ENCODE peak calls at places on chromosomes 3 and 15, in four cellular contexts. One of them, this sample, is unnamed.

GRCh38 chr3:133955892-133956291 is 60.2 kb upstream of the RAB6B start:
- DNase-seq in body of pancreas: no peak
- DNase-seq in tibial nerve: no peak
- DNase-seq in HT-29: no peak
- DNase-seq in this sample: no peak

GRCh38 chr15:90619939-90620338 is 90.2 kb downstream of the CRTC3 start:
- DNase-seq in tibial nerve: no peak
- DNase-seq in body of pancreas: no peak
- DNase-seq in HT-29: no peak
- DNase-seq in this sample: no peak

GRCh38 chr15:69658401-69658945 is 205.9 kb downstream of the RPLP1 start:
- DNase-seq in body of pancreas: no peak
- DNase-seq in tibial nerve: no peak
- DNase-seq in HT-29: no peak
- DNase-seq in this sample: no peak

GRCh38 chr3:169103941-169104340 is 559.6 kb downstream of the MECOM start:
- DNase-seq in body of pancreas: no peak
- DNase-seq in HT-29: no peak
- DNase-seq in tibial nerve: no peak
- DNase-seq in this sample: no peak

GRCh38 chr3:47404955-47405790 is 24.4 kb downstream of the PTPN23 start:
- DNase-seq in body of pancreas: no peak
- DNase-seq in tibial nerve: peak
- DNase-seq in HT-29: no peak
- DNase-seq in this sample: no peak

GRCh38 chr3:153173758-153174516 is 11.9 kb downstream of the RAP2B start:
- DNase-seq in body of pancreas: no peak
- DNase-seq in HT-29: peak
- DNase-seq in tibial nerve: no peak
- DNase-seq in this sample: no peak

GRCh38 chr15:80999623-81000036 is 1.1 kb upstream of the TLNRD1 start:
- DNase-seq in body of pancreas: peak
- DNase-seq in tibial nerve: no peak
- DNase-seq in HT-29: peak
- DNase-seq in this sample: no peak

GRCh38 chr15:28112101-28112760 is 13.1 kb upstream of the OCA2 start:
- DNase-seq in tibial nerve: no peak
- DNase-seq in HT-29: no peak
- DNase-seq in body of pancreas: no peak
- DNase-seq in this sample: no peak

GRCh38 chr3:14343338-14344112 is 58.9 kb upstream of the SLC6A6 start:
- DNase-seq in tibial nerve: no peak
- DNase-seq in body of pancreas: no peak
- DNase-seq in HT-29: no peak
- DNase-seq in this sample: no peak

GRCh38 chr3:47018269-47018611 is 38.8 kb downstream of the NBEAL2 start:
- DNase-seq in HT-29: no peak
- DNase-seq in tibial nerve: no peak
- DNase-seq in body of pancreas: no peak
- DNase-seq in this sample: no peak

GRCh38 chr3:131338948-131339640 is 42.5 kb upstream of the NUDT16 start:
- DNase-seq in HT-29: no peak
- DNase-seq in body of pancreas: no peak
- DNase-seq in tibial nerve: no peak
- DNase-seq in this sample: no peak

GRCh38 chr15:78035319-78035718 is 42.2 kb downstream of the TBC1D2B start:
- DNase-seq in tibial nerve: no peak
- DNase-seq in HT-29: no peak
- DNase-seq in body of pancreas: no peak
- DNase-seq in this sample: no peak

GRCh38 chr3:190621971-190622370 is 108.1 kb downstream of the IL1RAP start:
- DNase-seq in body of pancreas: no peak
- DNase-seq in tibial nerve: no peak
- DNase-seq in HT-29: no peak
- DNase-seq in this sample: no peak

GRCh38 chr3:121641127-121641526 is 19.6 kb downstream of the HCLS1 start:
- DNase-seq in body of pancreas: no peak
- DNase-seq in tibial nerve: no peak
- DNase-seq in HT-29: no peak
- DNase-seq in this sample: no peak

GRCh38 chr3:68972358-68972979 is 40.1 kb upstream of the TAFA4 start:
- DNase-seq in HT-29: peak
- DNase-seq in body of pancreas: peak
- DNase-seq in tibial nerve: peak
- DNase-seq in this sample: no peak

GRCh38 chr3:11566916-11567315 is 76.8 kb downstream of the VGLL4 start:
- DNase-seq in HT-29: no peak
- DNase-seq in body of pancreas: no peak
- DNase-seq in tibial nerve: no peak
- DNase-seq in this sample: no peak

GRCh38 chr3:64878372-64878771 is 190.6 kb upstream of the ADAMTS9 start:
- DNase-seq in HT-29: no peak
- DNase-seq in body of pancreas: no peak
- DNase-seq in tibial nerve: no peak
- DNase-seq in this sample: no peak

GRCh38 chr3:56415672-56416071 is 52.6 kb downstream of the ERC2 start:
- DNase-seq in tibial nerve: no peak
- DNase-seq in body of pancreas: no peak
- DNase-seq in HT-29: no peak
- DNase-seq in this sample: no peak

GRCh38 chr3:1848935-1849334 is 249.7 kb upstream of the CNTN4 start:
- DNase-seq in body of pancreas: no peak
- DNase-seq in HT-29: no peak
- DNase-seq in tibial nerve: no peak
- DNase-seq in this sample: no peak

GRCh38 chr15:66580643-66581042 is 14.8 kb upstream of the LCTL start:
- DNase-seq in tibial nerve: peak
- DNase-seq in body of pancreas: no peak
- DNase-seq in HT-29: no peak
- DNase-seq in this sample: no peak

GRCh38 chr3:71438004-71438685 is 145.4 kb downstream of the FOXP1 start:
- DNase-seq in body of pancreas: no peak
- DNase-seq in tibial nerve: no peak
- DNase-seq in HT-29: no peak
- DNase-seq in this sample: no peak

GRCh38 chr3:136189859-136190617 is 6.1 kb downstream of the MSL2 start:
- DNase-seq in HT-29: no peak
- DNase-seq in body of pancreas: no peak
- DNase-seq in tibial nerve: no peak
- DNase-seq in this sample: no peak

GRCh38 chr15:99507732-99508571 is 57.8 kb upstream of the MEF2A start:
- DNase-seq in tibial nerve: no peak
- DNase-seq in body of pancreas: no peak
- DNase-seq in HT-29: no peak
- DNase-seq in this sample: no peak

GRCh38 chr3:140152851-140153640 is 218.1 kb downstream of the CLSTN2 start:
- DNase-seq in tibial nerve: no peak
- DNase-seq in body of pancreas: no peak
- DNase-seq in HT-29: no peak
- DNase-seq in this sample: no peak

GRCh38 chr3:60610441-60611112 is 640.7 kb downstream of the FHIT start:
- DNase-seq in body of pancreas: peak
- DNase-seq in tibial nerve: peak
- DNase-seq in HT-29: no peak
- DNase-seq in this sample: no peak

GRCh38 chr15:84715442-84716035 is 400 bp downstream of the SEC11A start:
- DNase-seq in HT-29: peak
- DNase-seq in tibial nerve: no peak
- DNase-seq in body of pancreas: peak
- DNase-seq in this sample: no peak

GRCh38 chr3:105518806-105519418 is 152.2 kb downstream of the ALCAM start:
- DNase-seq in body of pancreas: no peak
- DNase-seq in tibial nerve: peak
- DNase-seq in HT-29: peak
- DNase-seq in this sample: no peak

This sample was measured in breast epithelium.